ENCODE peak calls at places on chromosomes 7 and 10, in six cellular contexts. H is HFF-Myc, Y is lower lobe of right lung, Q is CD14-positive monocyte, V is MM.1S, B is neural progenitor cell. Z is an unnamed sample.

GRCh38 chr10:31098091-31098490 is 66.4 kb upstream of the ZNF438 start:
- DNase-seq in B (peak; percentile 25), Y (no peak), H (no peak), V (no peak), Q (no peak), Z (no peak)

GRCh38 chr10:44786451-44786850 is 124.7 kb upstream of the TMEM72 start:
- DNase-seq in Q (no peak), H (no peak), Y (no peak), B (no peak), V (no peak), Z (no peak)

GRCh38 chr7:7265057-7265456 is 82.7 kb downstream of the C1GALT1 start:
- DNase-seq in Q (no peak), Y (no peak), V (no peak), B (no peak), H (no peak), Z (no peak)

GRCh38 chr10:112271982-112272381 is 11.2 kb upstream of the TECTB start:
- DNase-seq in H (no peak), V (no peak), B (no peak), Q (no peak), Y (no peak), Z (no peak)

GRCh38 chr7:82091126-82091682 is 321.4 kb upstream of the HGF start:
- DNase-seq in B (no peak), V (no peak), H (no peak), Q (no peak), Y (no peak), Z (no peak)

GRCh38 chr10:130954326-130954905 is 357.1 kb downstream of the TCERG1L start:
- DNase-seq in B (no peak), Q (no peak), Y (no peak), H (no peak), V (no peak), Z (no peak)

GRCh38 chr7:918441-919113 is 35.9 kb downstream of the ADAP1 start:
- DNase-seq in V (no peak), Q (peak; percentile 39), B (no peak), H (no peak), Y (peak; percentile 32), Z (no peak)

GRCh38 chr7:4939971-4940720 is 18.8 kb downstream of the MMD2 start:
- DNase-seq in V (no peak), Y (no peak), B (no peak), Q (no peak), H (no peak), Z (no peak)

GRCh38 chr10:70691601-70692000 is 19.3 kb downstream of the ADAMTS14 start:
- DNase-seq in V (no peak), H (no peak), Q (no peak), B (no peak), Y (no peak), Z (no peak)

GRCh38 chr7:24981544-24981951 is 1.6 kb upstream of the OSBPL3 start:
- DNase-seq in H (no peak), V (peak; percentile 60), Q (no peak), Y (peak; percentile 74), B (peak; percentile 57), Z (peak; percentile 43)

GRCh38 chr10:11143240-11143639 is 125.6 kb downstream of the CELF2 start:
- DNase-seq in B (no peak), Q (no peak), H (no peak), Y (no peak), V (no peak), Z (no peak)

GRCh38 chr7:113304104-113304503 is 185.8 kb upstream of the SMIM30 start:
- DNase-seq in H (no peak), V (no peak), B (no peak), Q (no peak), Y (no peak), Z (no peak)

GRCh38 chr7:8362723-8363369 is 70.6 kb upstream of the NXPH1 start:
- DNase-seq in H (no peak), Q (no peak), B (no peak), Y (no peak), V (no peak), Z (no peak)

GRCh38 chr10:87860156-87860795 is 3.1 kb downstream of the KLLN start:
- DNase-seq in V (peak; percentile 77), H (peak; percentile 66), Y (no peak), B (peak; percentile 9), Q (no peak), Z (peak; percentile 54)

GRCh38 chr10:98673156-98673765 is 226.5 kb upstream of the HPS1 start:
- DNase-seq in V (no peak), Q (no peak), B (no peak), H (peak; percentile 33), Y (no peak), Z (no peak)

GRCh38 chr10:120456143-120456625 is 843 bp upstream of the PLPP4 start:
- DNase-seq in B (peak; percentile 58), Y (no peak), V (no peak), Q (no peak), H (no peak), Z (no peak)

GRCh38 chr7:45399069-45399468 is 175.1 kb upstream of the ADCY1 start:
- DNase-seq in Y (no peak), V (no peak), Q (no peak), B (no peak), H (no peak), Z (no peak)

GRCh38 chr10:87622290-87623004 is 37.2 kb upstream of the PAPSS2 start:
- DNase-seq in V (peak; percentile 72), B (peak; percentile 46), H (no peak), Y (no peak), Q (no peak), Z (peak; percentile 8)

GRCh38 chr10:24884316-24884715 is 68.1 kb downstream of the PRTFDC1 start:
- DNase-seq in B (no peak), V (no peak), H (no peak), Y (no peak), Q (no peak), Z (no peak)

GRCh38 chr10:78640981-78641646 is 427.7 kb upstream of the ZMIZ1 start:
- DNase-seq in Y (no peak), V (no peak), Q (no peak), H (no peak), B (no peak), Z (no peak)

GRCh38 chr7:119397156-119397555 is 875.8 kb upstream of the KCND2 start:
- DNase-seq in V (peak; percentile 93), H (no peak), B (no peak), Q (no peak), Y (no peak), Z (no peak)

GRCh38 chr7:30562498-30562897 is 32.2 kb upstream of the GARS1 start:
- DNase-seq in V (no peak), Q (no peak), H (no peak), B (no peak), Y (no peak), Z (no peak)
- TF ChIP-seq CTCF in V (no peak), Q (no peak), H (no peak), B (peak; percentile 6), Y (no peak), Z (no peak)

GRCh38 chr10:15096661-15097010 is 519 bp upstream of the RPP38 start:
- DNase-seq in H (no peak), Q (no peak), Y (no peak), V (no peak), B (no peak), Z (no peak)

GRCh38 chr10:15088428-15089261 is at the start of gene ACBD7:
- DNase-seq in H (no peak), Q (peak; percentile 64), Y (peak; percentile 83), V (peak; percentile 85), B (peak; percentile 94), Z (peak; percentile 91)

GRCh38 chr10:15092855-15093408 is 4.2 kb upstream of the RPP38 start:
- DNase-seq in B (no peak), H (no peak), V (no peak), Q (no peak), Y (no peak), Z (no peak)

GRCh38 chr10:15097011-15097812 is at the start of gene RPP38:
- DNase-seq in Y (peak; percentile 97), V (peak; percentile 96), H (peak; percentile 84), Q (peak; percentile 95), B (peak; percentile 98), Z (peak; percentile 98)

DNA sequence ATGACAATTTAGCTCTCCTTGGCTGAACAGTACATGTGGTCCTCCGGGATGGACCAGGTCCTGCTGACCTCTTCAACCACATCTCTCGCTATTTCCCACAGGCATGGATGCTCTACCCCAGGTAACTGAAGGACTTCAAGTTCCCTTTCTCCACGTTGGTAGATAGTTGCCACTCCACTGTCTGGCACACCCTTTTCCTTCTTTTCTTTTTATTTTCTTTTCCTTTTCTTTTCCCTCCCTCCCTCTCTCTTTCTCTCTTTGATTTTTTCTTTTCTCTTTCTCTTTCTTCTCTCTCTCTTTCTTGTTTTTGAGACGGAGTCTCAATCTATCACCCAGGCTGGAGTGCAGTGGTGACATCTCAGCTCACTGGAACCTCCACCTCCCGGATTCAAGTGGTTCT is 2.8 kb upstream of the ACBD7 start:
- DNase-seq in Y (no peak), V (no peak), Q (no peak), B (no peak), H (no peak), Z (no peak)
- TF ChIP-seq CTCF in Y (no peak), V (no peak), Q (no peak), B (no peak), H (no peak), Z (no peak)

GRCh38 chr7:100476903-100477870 is 1.8 kb downstream of the TSC22D4 start:
- DNase-seq in Y (no peak), H (no peak), B (no peak), V (no peak), Q (no peak), Z (no peak)
- TF ChIP-seq CTCF in Y (peak; percentile 13), H (peak; percentile 44), B (peak; percentile 38), V (peak; percentile 17), Q (peak; percentile 30), Z (peak; percentile 53)

GRCh38 chr7:18154707-18155106 is 127.1 kb upstream of the PRPS1L1 start:
- DNase-seq in Q (no peak), V (no peak), H (no peak), B (no peak), Y (no peak), Z (no peak)

GRCh38 chr7:18153183-18153748 is 125.6 kb upstream of the PRPS1L1 start:
- DNase-seq in Q (no peak), B (no peak), Y (no peak), H (no peak), V (peak; percentile 11), Z (no peak)

DNA sequence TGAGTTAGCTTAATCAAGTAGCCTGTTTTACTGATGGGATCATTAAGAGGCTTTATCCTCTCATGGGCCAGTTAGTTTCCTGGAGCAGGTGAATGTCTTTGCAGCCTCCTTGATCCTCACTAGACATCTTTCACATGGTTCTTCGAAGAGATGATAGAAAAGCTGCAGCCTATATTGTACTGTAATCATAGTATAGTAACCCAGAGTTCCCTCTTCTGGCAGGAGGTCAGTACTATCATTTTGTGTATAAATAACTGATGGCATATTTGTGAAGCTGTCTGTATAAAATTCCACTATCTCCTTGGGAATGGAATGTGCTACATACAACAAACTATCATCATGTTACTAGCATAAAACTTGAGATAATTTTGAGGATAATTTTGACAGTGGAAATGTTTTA is 123.8 kb upstream of the PRPS1L1 start:
- DNase-seq in V (no peak), B (no peak), Q (no peak), Y (no peak), H (no peak), Z (no peak)
- TF ChIP-seq CTCF in V (no peak), B (no peak), Q (no peak), Y (no peak), H (no peak), Z (no peak)